ENCODE peak calls at places on chromosome 20, in four cellular contexts. One of them, this sample, is unnamed. For H3K4me1, the result is how much of the 10 kb centered on the place peaks cover.

GRCh38 chr20:47161411-47161810 is 195.1 kb downstream of the ZMYND8 start:
- DNase-seq in stomach: no peak
- DNase-seq in tibial nerve: no peak
- DNase-seq in transverse colon: no peak
- DNase-seq in this sample: no peak

GRCh38 chr20:8082025-8082424 is 50.0 kb upstream of the PLCB1 start:
- DNase-seq in stomach: no peak
- DNase-seq in tibial nerve: no peak
- DNase-seq in transverse colon: no peak
- DNase-seq in this sample: no peak

GRCh38 chr20:946826-947225 is 30.7 kb upstream of the ANGPT4 start:
- DNase-seq in stomach: no peak
- DNase-seq in tibial nerve: no peak
- DNase-seq in transverse colon: no peak
- DNase-seq in this sample: no peak

GRCh38 chr20:48288930-48289507 is 503.7 kb upstream of the SULF2 start:
- DNase-seq in stomach: no peak
- DNase-seq in tibial nerve: no peak
- DNase-seq in transverse colon: no peak
- DNase-seq in this sample: no peak

GRCh38 chr20:7171911-7172310 is 404.4 kb downstream of the BMP2 start:
- DNase-seq in stomach: no peak
- DNase-seq in tibial nerve: no peak
- DNase-seq in transverse colon: no peak
- DNase-seq in this sample: no peak

GRCh38 chr20:8652396-8652795 is 416.5 kb upstream of the PLCB4 start:
- DNase-seq in stomach: no peak
- DNase-seq in tibial nerve: no peak
- DNase-seq in transverse colon: no peak
- DNase-seq in this sample: no peak

GRCh38 chr20:4465855-4466545 is 255.7 kb upstream of the PRND start:
- DNase-seq in stomach: no peak
- DNase-seq in tibial nerve: no peak
- DNase-seq in transverse colon: no peak
- DNase-seq in this sample: no peak

GRCh38 chr20:45229264-45230056 is 8.3 kb downstream of the SEMG2 start:
- DNase-seq in stomach: peak
- DNase-seq in tibial nerve: no peak
- DNase-seq in transverse colon: peak
- DNase-seq in this sample: peak

GRCh38 chr20:5024982-5025381 is 23.7 kb upstream of the SLC23A2 start:
- DNase-seq in stomach: no peak
- DNase-seq in tibial nerve: no peak
- DNase-seq in transverse colon: no peak
- DNase-seq in this sample: peak

GRCh38 chr20:24955045-24955444 is 6.0 kb downstream of the CST7 start:
- DNase-seq in stomach: peak
- DNase-seq in tibial nerve: no peak
- DNase-seq in transverse colon: no peak
- DNase-seq in this sample: no peak

GRCh38 chr20:58722379-58722778 is 29.8 kb downstream of the NPEPL1 start:
- DNase-seq in stomach: no peak
- DNase-seq in tibial nerve: no peak
- DNase-seq in transverse colon: no peak
- DNase-seq in this sample: no peak

GRCh38 chr20:57435498-57436222 is 44.5 kb downstream of the RBM38 start:
- DNase-seq in stomach: peak
- DNase-seq in tibial nerve: peak
- DNase-seq in transverse colon: peak
- DNase-seq in this sample: peak

GRCh38 chr20:25553819-25554296 is 31.5 kb downstream of the NINL start:
- DNase-seq in stomach: no peak
- DNase-seq in tibial nerve: no peak
- DNase-seq in transverse colon: no peak
- DNase-seq in this sample: no peak

GRCh38 chr20:5770240-5770986 is 20.2 kb downstream of the SHLD1 start:
- DNase-seq in stomach: no peak
- DNase-seq in tibial nerve: no peak
- DNase-seq in transverse colon: no peak
- DNase-seq in this sample: no peak

GRCh38 chr20:30919514-30920188 is 337.8 kb upstream of the DEFB115 start:
- DNase-seq in stomach: no peak
- DNase-seq in tibial nerve: no peak
- DNase-seq in transverse colon: no peak
- DNase-seq in this sample: no peak

GRCh38 chr20:54654460-54654859 is 179.1 kb downstream of the DOK5 start:
- DNase-seq in stomach: no peak
- DNase-seq in tibial nerve: no peak
- DNase-seq in transverse colon: no peak
- DNase-seq in this sample: no peak

GRCh38 chr20:59063358-59064213 is 21.0 kb upstream of the PRELID3B start:
- DNase-seq in stomach: no peak
- DNase-seq in tibial nerve: no peak
- DNase-seq in transverse colon: no peak
- DNase-seq in this sample: peak

GRCh38 chr20:36802326-36803223 is 29.0 kb upstream of the DSN1 start:
- DNase-seq in stomach: no peak
- DNase-seq in tibial nerve: no peak
- DNase-seq in transverse colon: no peak
- DNase-seq in this sample: no peak

GRCh38 chr20:32465092-32465900 is 107.2 kb downstream of the ASXL1 start:
- DNase-seq in stomach: peak
- DNase-seq in tibial nerve: no peak
- DNase-seq in transverse colon: peak
- DNase-seq in this sample: peak

GRCh38 chr20:49630396-49630951 is 62.5 kb upstream of the PTGIS start:
- DNase-seq in stomach: no peak
- DNase-seq in tibial nerve: no peak
- DNase-seq in transverse colon: no peak
- DNase-seq in this sample: peak
- H3K4me1 ChIP-seq in stomach: under half
- H3K4me1 ChIP-seq in tibial nerve: under half
- H3K4me1 ChIP-seq in transverse colon: under half
- H3K4me1 ChIP-seq in this sample: under half

GRCh38 chr20:3465301-3465700 is 5.5 kb upstream of the ATRN start:
- DNase-seq in stomach: no peak
- DNase-seq in tibial nerve: no peak
- DNase-seq in transverse colon: no peak
- DNase-seq in this sample: no peak

GRCh38 chr20:3464166-3464565 is 6.7 kb upstream of the ATRN start:
- DNase-seq in stomach: no peak
- DNase-seq in tibial nerve: no peak
- DNase-seq in transverse colon: no peak
- DNase-seq in this sample: no peak

GRCh38 chr20:3461911-3462677 is 8.7 kb upstream of the ATRN start:
- DNase-seq in stomach: peak
- DNase-seq in tibial nerve: no peak
- DNase-seq in transverse colon: no peak
- DNase-seq in this sample: no peak

GRCh38 chr20:3459881-3460307 is 10.9 kb upstream of the ATRN start:
- DNase-seq in stomach: peak
- DNase-seq in tibial nerve: no peak
- DNase-seq in transverse colon: no peak
- DNase-seq in this sample: no peak

GRCh38 chr20:3461191-3461874 is 9.5 kb upstream of the ATRN start:
- DNase-seq in stomach: no peak
- DNase-seq in tibial nerve: no peak
- DNase-seq in transverse colon: no peak
- DNase-seq in this sample: no peak
- TF ChIP-seq EP300 in stomach: no peak
- TF ChIP-seq EP300 in tibial nerve: no peak
- TF ChIP-seq EP300 in transverse colon: no peak
- TF ChIP-seq EP300 in this sample: no peak

GRCh38 chr20:62240015-62240685 is 1.8 kb downstream of the OSBPL2 start:
- DNase-seq in stomach: no peak
- DNase-seq in tibial nerve: no peak
- DNase-seq in transverse colon: no peak
- DNase-seq in this sample: no peak
- H3K4me1 ChIP-seq in stomach: under half
- H3K4me1 ChIP-seq in tibial nerve: under half
- H3K4me1 ChIP-seq in transverse colon: half or more
- H3K4me1 ChIP-seq in this sample: under half

GRCh38 chr20:62378215-62378614 is 8.7 kb upstream of the RPS21 start:
- DNase-seq in stomach: no peak
- DNase-seq in tibial nerve: no peak
- DNase-seq in transverse colon: no peak
- DNase-seq in this sample: no peak

GRCh38 chr20:62374431-62375152 is 7.5 kb upstream of the LAMA5 start:
- DNase-seq in stomach: no peak
- DNase-seq in tibial nerve: no peak
- DNase-seq in transverse colon: no peak
- DNase-seq in this sample: no peak

GRCh38 chr20:62377064-62377461 is 9.8 kb upstream of the RPS21 start:
- DNase-seq in stomach: no peak
- DNase-seq in tibial nerve: no peak
- DNase-seq in transverse colon: no peak
- DNase-seq in this sample: no peak

GRCh38 chr20:62376112-62377063 is 9.3 kb upstream of the LAMA5 start:
- DNase-seq in stomach: peak
- DNase-seq in tibial nerve: no peak
- DNase-seq in transverse colon: no peak
- DNase-seq in this sample: peak

GRCh38 chr20:62377615-62378085 is 9.3 kb upstream of the RPS21 start:
- DNase-seq in stomach: peak
- DNase-seq in tibial nerve: no peak
- DNase-seq in transverse colon: no peak
- DNase-seq in this sample: peak
- TF ChIP-seq EP300 in stomach: no peak
- TF ChIP-seq EP300 in tibial nerve: no peak
- TF ChIP-seq EP300 in transverse colon: no peak
- TF ChIP-seq EP300 in this sample: no peak

GRCh38 chr20:63898882-63899558 is 4.1 kb downstream of the DNAJC5 start:
- DNase-seq in stomach: no peak
- DNase-seq in tibial nerve: no peak
- DNase-seq in transverse colon: no peak
- DNase-seq in this sample: no peak

GRCh38 chr20:63900373-63900772 is 5.4 kb downstream of the DNAJC5 start:
- DNase-seq in stomach: no peak
- DNase-seq in tibial nerve: no peak
- DNase-seq in transverse colon: no peak
- DNase-seq in this sample: no peak

GRCh38 chr20:63897978-63898561 is 3.1 kb downstream of the DNAJC5 start:
- DNase-seq in stomach: no peak
- DNase-seq in tibial nerve: no peak
- DNase-seq in transverse colon: no peak
- DNase-seq in this sample: no peak

GRCh38 chr20:63908008-63908682 is 13.2 kb downstream of the DNAJC5 start:
- DNase-seq in stomach: peak
- DNase-seq in tibial nerve: no peak
- DNase-seq in transverse colon: peak
- DNase-seq in this sample: no peak

DNA sequence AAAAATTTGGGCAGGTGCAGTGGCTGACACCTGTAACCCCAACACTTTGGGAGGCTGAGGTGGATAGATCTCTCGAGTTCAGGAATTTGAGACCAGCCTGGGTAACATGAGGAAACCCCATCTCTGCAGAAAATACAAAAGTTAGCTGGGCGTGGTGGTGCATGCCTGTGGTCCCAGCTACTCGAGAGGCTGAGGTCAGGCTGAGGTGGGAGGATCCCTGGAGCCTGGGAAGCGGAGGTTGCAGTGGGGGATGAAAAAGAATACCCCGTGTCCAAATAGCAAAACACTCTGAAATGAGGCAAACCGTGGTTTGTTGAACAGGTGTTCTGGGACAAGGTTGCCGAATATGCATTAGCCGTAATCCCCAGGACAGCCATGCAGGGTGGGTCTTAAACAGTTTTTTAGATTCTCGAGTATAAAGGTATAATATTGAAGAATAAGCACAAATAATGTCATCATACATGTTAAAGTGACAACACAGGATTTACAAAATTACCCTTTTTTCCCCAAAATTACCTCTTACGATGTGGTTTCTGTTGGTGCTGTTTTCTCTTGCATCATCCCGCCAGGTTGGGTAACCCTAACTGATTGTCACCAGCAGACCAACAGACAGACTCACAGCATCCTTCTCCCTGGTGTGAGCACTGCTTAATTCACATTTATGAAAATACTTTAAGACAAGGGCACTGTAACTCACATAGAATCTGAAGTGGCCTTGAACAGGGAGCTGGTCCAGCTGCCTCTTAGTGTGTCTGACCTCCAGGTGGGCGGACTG is 9.1 kb downstream of the DNAJC5 start:
- DNase-seq in stomach: no peak
- DNase-seq in tibial nerve: no peak
- DNase-seq in transverse colon: no peak
- DNase-seq in this sample: no peak
- H3K4me1 ChIP-seq in stomach: under half
- H3K4me1 ChIP-seq in tibial nerve: under half
- H3K4me1 ChIP-seq in transverse colon: half or more
- H3K4me1 ChIP-seq in this sample: under half

GRCh38 chr20:63825331-63826118 is 5.5 kb downstream of the ZBTB46 start:
- DNase-seq in stomach: no peak
- DNase-seq in tibial nerve: no peak
- DNase-seq in transverse colon: no peak
- DNase-seq in this sample: no peak

GRCh38 chr20:63821824-63822223 is 9.2 kb downstream of the ZBTB46 start:
- DNase-seq in stomach: no peak
- DNase-seq in tibial nerve: no peak
- DNase-seq in transverse colon: no peak
- DNase-seq in this sample: no peak

GRCh38 chr20:63826753-63827152 is 4.3 kb downstream of the ZBTB46 start:
- DNase-seq in stomach: no peak
- DNase-seq in tibial nerve: no peak
- DNase-seq in transverse colon: no peak
- DNase-seq in this sample: no peak

GRCh38 chr20:63822276-63822696 is 8.8 kb downstream of the ZBTB46 start:
- DNase-seq in stomach: no peak
- DNase-seq in tibial nerve: no peak
- DNase-seq in transverse colon: no peak
- DNase-seq in this sample: peak

DNA sequence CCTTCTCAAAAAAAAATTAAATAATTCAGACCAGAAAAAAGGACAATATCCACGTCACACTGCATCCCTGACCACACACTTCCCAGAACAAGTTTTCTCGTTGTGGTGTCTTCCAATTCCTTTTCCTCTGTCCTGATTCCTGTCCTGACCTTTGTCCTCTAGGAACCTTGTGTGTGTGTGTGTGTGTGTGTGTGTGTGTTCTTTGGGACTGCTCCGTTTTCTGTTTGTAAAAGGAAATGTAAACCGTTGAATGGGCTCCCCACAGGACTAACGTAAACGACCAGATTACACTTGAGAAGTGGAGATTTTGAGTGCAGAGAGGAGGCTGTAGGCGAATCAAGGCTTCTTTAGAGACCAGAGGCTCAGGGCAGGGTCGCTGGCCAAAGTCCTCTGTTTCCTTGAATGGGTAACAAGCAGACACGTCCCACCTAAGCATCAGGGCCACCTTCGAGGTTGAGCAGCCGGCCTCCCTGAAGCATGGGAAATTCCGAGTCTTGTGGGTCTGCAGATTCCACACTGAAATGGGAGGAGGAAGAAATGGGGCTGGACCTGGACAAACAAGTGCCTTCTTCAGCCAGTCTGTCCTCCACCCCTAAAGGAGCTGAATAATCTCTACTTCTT is 7.3 kb downstream of the ZBTB46 start:
- DNase-seq in stomach: no peak
- DNase-seq in tibial nerve: no peak
- DNase-seq in transverse colon: no peak
- DNase-seq in this sample: no peak
- TF ChIP-seq EP300 in stomach: no peak
- TF ChIP-seq EP300 in tibial nerve: no peak
- TF ChIP-seq EP300 in transverse colon: no peak
- TF ChIP-seq EP300 in this sample: no peak

GRCh38 chr20:21101453-21102251 is 4.5 kb downstream of the LINC00237 start:
- DNase-seq in stomach: no peak
- DNase-seq in tibial nerve: no peak
- DNase-seq in transverse colon: no peak
- DNase-seq in this sample: no peak
- H3K4me1 ChIP-seq in stomach: under half
- H3K4me1 ChIP-seq in tibial nerve: under half
- H3K4me1 ChIP-seq in transverse colon: under half
- H3K4me1 ChIP-seq in this sample: under half

This sample was measured in upper lobe of left lung.